ENCODE peak calls at places on chromosome 21, in six cellular contexts. T is coronary artery, Y is brain microvascular endothelial cell, M is left lung, G is WERI-Rb-1, B is HCT116. A is an unnamed sample.

GRCh38 chr21:33993286-33994231 is 78.0 kb upstream of the ATP5PO start:
- DNase-seq in M (no peak), T (no peak), B (no peak), Y (no peak), G (no peak), A (no peak)

GRCh38 chr21:39799178-39799577 is 54.2 kb downstream of the IGSF5 start:
- DNase-seq in M (no peak), G (no peak), B (no peak), T (no peak), Y (no peak), A (no peak)

GRCh38 chr21:34593954-34594531 is 20.9 kb downstream of the RCAN1 start:
- DNase-seq in B (no peak), Y (no peak), G (no peak), M (no peak), T (no peak), A (no peak)

GRCh38 chr21:15293251-15293650 is 228.5 kb upstream of the NRIP1 start:
- DNase-seq in B (peak), G (no peak), M (no peak), Y (peak), T (no peak), A (peak)

GRCh38 chr21:24727803-24728425 is 879.4 kb downstream of the MRPL39 start:
- DNase-seq in B (no peak), Y (no peak), T (no peak), M (no peak), G (no peak), A (peak)

GRCh38 chr21:32886339-32886738 is 114.8 kb upstream of the PAXBP1 start:
- DNase-seq in G (no peak), B (no peak), M (no peak), Y (no peak), T (no peak), A (no peak)

GRCh38 chr21:43754948-43755781 is 20.9 kb downstream of the CSTB start:
- DNase-seq in T (no peak), Y (no peak), B (no peak), M (no peak), G (no peak), A (no peak)

GRCh38 chr21:15415541-15416261 is 314.1 kb upstream of the USP25 start:
- DNase-seq in B (no peak), M (no peak), G (no peak), Y (no peak), T (no peak), A (no peak)

GRCh38 chr21:44024895-44025353 is 12.8 kb downstream of the TRAPPC10 start:
- DNase-seq in T (peak), Y (peak), B (no peak), G (no peak), M (no peak), A (peak)

GRCh38 chr21:28601708-28602107 is 391.0 kb downstream of the LTN1 start:
- DNase-seq in Y (no peak), G (no peak), T (no peak), M (no peak), B (no peak), A (peak)

GRCh38 chr21:39251326-39251725 is 62.1 kb downstream of the BRWD1 start:
- DNase-seq in M (no peak), Y (no peak), T (no peak), G (no peak), B (no peak), A (no peak)

GRCh38 chr21:26070822-26071425 is 99.6 kb downstream of the APP start:
- DNase-seq in M (no peak), G (no peak), T (no peak), B (no peak), Y (peak), A (no peak)

GRCh38 chr21:38765056-38765455 is 40.7 kb upstream of the ETS2 start:
- DNase-seq in M (no peak), G (no peak), B (no peak), Y (no peak), T (peak), A (no peak)

GRCh38 chr21:38806153-38806941 is 618 bp downstream of the ETS2 start:
- DNase-seq in G (peak), Y (no peak), T (peak), M (peak), B (no peak), A (no peak)

GRCh38 chr21:35041122-35041521 is 8.0 kb downstream of the RUNX1 start:
- DNase-seq in G (no peak), T (no peak), Y (no peak), M (no peak), B (no peak), A (no peak)

GRCh38 chr21:43644609-43645008 is 14.7 kb downstream of the HSF2BP start:
- DNase-seq in G (no peak), B (no peak), T (no peak), M (no peak), Y (peak), A (no peak)

GRCh38 chr21:17834639-17835354 is 15.6 kb upstream of the C21orf91 start:
- DNase-seq in T (no peak), G (no peak), B (no peak), Y (no peak), M (no peak), A (no peak)

GRCh38 chr21:35163381-35163780 is 114.3 kb upstream of the RUNX1 start:
- DNase-seq in G (no peak), Y (no peak), T (no peak), B (no peak), M (no peak), A (no peak)

GRCh38 chr21:29248124-29248523 is 50.6 kb upstream of the BACH1 start:
- DNase-seq in Y (no peak), M (no peak), T (no peak), B (no peak), G (no peak), A (no peak)

GRCh38 chr21:35400233-35400939 is 351.3 kb upstream of the RUNX1 start:
- DNase-seq in G (no peak), B (peak), T (no peak), Y (peak), M (no peak), A (peak)

GRCh38 chr21:14880922-14881321 is 183.9 kb downstream of the NRIP1 start:
- DNase-seq in G (no peak), T (no peak), B (no peak), M (no peak), Y (peak), A (no peak)

GRCh38 chr21:18887922-18888602 is 484.5 kb upstream of the TMPRSS15 start:
- DNase-seq in T (no peak), M (no peak), Y (no peak), G (no peak), B (no peak), A (no peak)

GRCh38 chr21:29258626-29259335 is 39.9 kb upstream of the BACH1 start:
- DNase-seq in G (no peak), M (no peak), B (no peak), Y (peak), T (no peak), A (peak)

GRCh38 chr21:27519357-27519756 is 552.5 kb upstream of the ADAMTS5 start:
- DNase-seq in Y (peak), G (no peak), M (no peak), T (no peak), B (no peak), A (peak)

GRCh38 chr21:43745772-43746517 is 27.0 kb downstream of the PDXK start:
- DNase-seq in T (no peak), B (no peak), M (no peak), Y (no peak), G (no peak), A (no peak)

GRCh38 chr21:39633043-39633442 is 20.3 kb downstream of the B3GALT5 start:
- DNase-seq in M (no peak), Y (peak), T (peak), G (no peak), B (peak), A (no peak)

GRCh38 chr21:17550671-17551308 is 37.9 kb downstream of the CXADR start:
- DNase-seq in G (no peak), B (no peak), Y (peak), M (no peak), T (no peak), A (no peak)

DNA sequence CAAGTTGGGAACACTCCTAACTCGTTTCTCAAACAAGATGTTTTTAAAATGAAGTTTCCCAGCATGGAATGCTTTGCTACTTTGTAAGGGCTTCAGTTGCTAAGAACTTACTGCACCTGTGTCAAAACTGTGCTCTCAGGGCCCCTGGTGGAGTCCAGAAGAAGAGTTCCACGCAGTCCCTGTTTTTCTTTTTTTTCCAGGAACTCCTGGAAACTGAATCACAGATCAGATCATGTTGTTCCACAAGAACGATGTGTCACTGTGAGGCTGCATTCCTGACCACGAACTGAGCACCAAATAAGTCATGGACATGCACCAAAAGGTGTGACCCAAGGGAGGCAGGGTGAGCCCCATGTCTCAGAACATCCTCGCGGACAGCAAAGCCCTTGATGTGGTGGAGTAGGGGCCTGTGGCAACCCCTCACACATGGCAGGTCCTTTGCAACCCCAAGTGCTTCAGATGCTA is 257.2 kb downstream of the KCNJ6 start:
- DNase-seq in T (no peak), Y (peak), M (no peak), G (no peak), B (no peak), A (peak)
- TF ChIP-seq CTCF in T (no peak), Y (peak), M (no peak), G (no peak), B (no peak), A (peak)

DNA sequence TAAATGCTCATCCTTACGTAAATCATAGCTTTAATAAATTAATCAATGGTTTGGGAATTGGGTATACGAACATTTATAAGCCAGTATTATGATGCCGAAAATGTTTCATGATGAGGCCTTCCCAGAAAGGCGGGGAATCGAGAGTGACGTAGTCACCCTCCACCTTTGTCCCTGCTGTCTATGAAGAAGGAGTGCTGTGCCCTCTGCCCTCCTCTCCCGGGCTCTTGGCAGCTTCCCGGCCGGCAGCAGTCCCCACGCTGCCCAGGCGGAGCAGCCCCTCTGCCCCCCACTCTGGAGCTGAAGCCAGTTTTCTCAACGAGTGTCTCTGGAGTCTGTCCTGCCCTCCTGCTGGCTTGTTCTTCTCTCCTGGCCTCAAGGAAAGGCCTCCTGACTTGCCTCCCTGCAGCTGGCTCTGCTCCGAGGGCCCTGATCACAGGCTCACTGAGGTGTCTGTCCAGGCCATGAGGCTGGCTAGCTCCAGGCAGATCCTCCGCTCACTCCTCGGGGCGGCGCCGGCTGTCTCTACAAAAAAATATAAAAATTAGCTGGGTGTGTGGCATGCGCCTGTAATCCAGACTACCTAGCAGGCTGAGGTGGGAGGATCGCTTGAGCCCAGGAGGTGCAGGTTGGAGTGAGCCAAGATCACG is 150.7 kb upstream of the COL6A1 start:
- DNase-seq in B (no peak), M (no peak), Y (no peak), G (no peak), T (no peak), A (no peak)
- H3K27ac ChIP-seq in B (no peak), M (no peak), Y (no peak), G (peak), T (no peak), A (no peak)

GRCh38 chr21:31732891-31733520 is 1.1 kb upstream of the SCAF4 start:
- DNase-seq in B (no peak), T (no peak), M (no peak), G (peak), Y (no peak), A (no peak)
- H3K4me3 ChIP-seq in B (peak), T (peak), M (peak), G (peak), Y (peak), A (peak)

DNA sequence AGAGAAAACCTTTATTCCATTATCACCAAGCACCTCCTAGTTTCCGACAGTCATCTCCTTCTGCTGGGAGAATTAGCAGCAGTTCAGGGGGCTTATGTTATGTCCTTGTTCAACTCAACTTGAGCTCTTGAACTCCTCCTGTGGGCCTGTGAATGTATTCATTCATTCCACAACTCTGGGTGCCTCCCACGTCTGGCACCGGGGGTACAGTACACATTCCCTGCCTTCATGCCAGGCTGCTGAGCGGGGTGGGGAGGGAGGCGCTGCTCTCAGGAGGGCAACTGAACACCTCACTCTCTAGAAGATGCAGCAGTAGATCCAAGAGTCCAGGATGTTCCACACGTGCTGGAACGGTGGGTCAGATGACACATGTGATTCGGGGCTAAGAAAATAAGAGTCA is 4.3 kb upstream of the MX2 start:
- DNase-seq in G (no peak), Y (no peak), T (no peak), B (no peak), M (no peak), A (no peak)
- TF ChIP-seq CTCF in G (no peak), Y (no peak), T (no peak), B (no peak), M (no peak), A (no peak)

DNA sequence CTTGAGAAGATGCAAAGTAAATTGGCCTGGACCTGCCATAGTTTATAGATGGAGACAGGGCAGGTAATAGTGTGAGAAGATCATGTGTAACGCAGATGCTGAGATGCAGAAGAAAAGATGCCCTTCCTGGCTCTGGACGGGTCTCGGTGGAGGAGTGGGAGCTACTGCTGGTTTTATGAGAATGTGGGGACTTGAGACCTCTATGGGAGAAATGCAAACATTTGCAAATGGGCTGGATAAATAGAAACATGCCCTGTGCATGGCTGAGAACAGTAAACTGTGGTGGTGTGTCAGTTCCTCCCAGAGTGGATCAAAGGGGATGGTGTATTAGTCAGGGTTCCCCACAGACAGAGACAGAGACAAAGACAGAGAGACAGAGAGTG is 21.9 kb downstream of the UBASH3A start:
- DNase-seq in G (no peak), T (no peak), B (no peak), Y (no peak), M (no peak), A (no peak)
- H3K27ac ChIP-seq in G (no peak), T (no peak), B (no peak), Y (no peak), M (no peak), A (no peak)

DNA sequence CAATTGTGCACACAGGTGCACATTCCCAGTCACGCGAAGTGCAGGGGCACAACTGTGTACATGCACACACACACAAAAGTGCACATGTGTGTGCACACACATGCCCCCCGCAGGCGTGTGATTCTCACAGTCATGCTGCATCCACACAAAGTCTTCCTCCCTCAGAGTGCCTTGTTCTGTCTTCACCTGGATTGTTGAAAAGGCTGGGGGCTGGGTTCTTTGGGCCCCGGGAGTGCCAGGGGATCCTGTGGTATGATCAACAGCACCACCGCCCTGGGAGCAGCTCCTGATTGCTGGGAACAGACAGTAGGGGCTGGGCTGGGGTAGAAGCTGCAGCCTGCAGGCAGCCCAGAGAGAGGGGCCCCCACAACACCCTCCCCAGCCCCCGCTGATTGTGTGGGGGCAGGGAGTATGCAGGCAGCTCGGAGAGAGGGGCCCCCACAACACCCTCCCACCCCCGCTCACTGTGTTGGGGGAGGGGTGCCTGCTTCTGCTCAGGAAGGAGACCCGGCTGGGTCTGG is 3.4 kb downstream of the COL18A1 start:
- DNase-seq in T (no peak), Y (no peak), M (peak), B (no peak), G (no peak), A (no peak)
- H3K4me3 ChIP-seq in T (peak), Y (no peak), M (no peak), B (no peak), G (no peak), A (no peak)

A was measured in AG04450.